ENCODE peak calls at places on chromosomes 6 and 20, in six cellular contexts. H is neuronal stem cell, X is H9, O is mesendoderm, S is mesenchymal stem cell, A is H1. R is an unnamed sample.

GRCh38 chr6:52330470-52330869 is 31.5 kb upstream of the PAQR8 start:
- DNase-seq in H (no peak), X (no peak), O (peak; percentile 91), S (no peak), A (no peak), R (no peak)

GRCh38 chr6:33716379-33716778 is 4.9 kb upstream of the UQCC2 start:
- DNase-seq in H (no peak), X (no peak), O (peak; percentile 69), S (no peak), A (no peak), R (no peak)

GRCh38 chr6:88174906-88175305 is 8.8 kb upstream of the CNR1 start:
- DNase-seq in H (no peak), X (no peak), O (no peak), S (no peak), A (no peak), R (no peak)

GRCh38 chr6:158803733-158804143 is 15.4 kb downstream of the EZR start:
- DNase-seq in H (no peak), X (no peak), O (peak; percentile 51), S (peak; percentile 53), A (no peak), R (no peak)

GRCh38 chr20:50421356-50422340 is 88.5 kb upstream of the PTPN1 start:
- DNase-seq in H (no peak), X (no peak), O (no peak), S (no peak), A (no peak), R (no peak)

GRCh38 chr6:167094820-167095637 is 27.9 kb upstream of the CCR6 start:
- DNase-seq in H (no peak), X (no peak), O (no peak), S (no peak), A (no peak), R (no peak)

GRCh38 chr6:168073937-168074730 is 4.9 kb downstream of the FRMD1 start:
- DNase-seq in H (no peak), X (no peak), O (no peak), S (no peak), A (no peak), R (no peak)

GRCh38 chr6:36663504-36664446 is 14.7 kb upstream of the CDKN1A start:
- DNase-seq in H (no peak), X (no peak), O (no peak), S (no peak), A (no peak), R (no peak)

GRCh38 chr6:43780891-43781571 is 11.0 kb downstream of the VEGFA start:
- DNase-seq in H (no peak), X (no peak), O (no peak), S (no peak), A (no peak), R (no peak)

GRCh38 chr6:147855823-147856222 is 347.3 kb downstream of the SAMD5 start:
- DNase-seq in H (no peak), X (no peak), O (no peak), S (no peak), A (no peak), R (peak; percentile 36)

GRCh38 chr6:26022166-26022510 is 59.5 kb downstream of the TRIM38 start:
- DNase-seq in H (no peak), X (no peak), O (peak; percentile 90), S (peak; percentile 93), A (no peak), R (peak; percentile 88)

GRCh38 chr20:32236819-32237218 is 29.1 kb downstream of the POFUT1 start:
- DNase-seq in H (no peak), X (no peak), O (no peak), S (no peak), A (no peak), R (no peak)

GRCh38 chr6:95978230-95978629 is 37.5 kb upstream of the FUT9 start:
- DNase-seq in H (no peak), X (no peak), O (peak; percentile 4), S (no peak), A (no peak), R (no peak)

DNA sequence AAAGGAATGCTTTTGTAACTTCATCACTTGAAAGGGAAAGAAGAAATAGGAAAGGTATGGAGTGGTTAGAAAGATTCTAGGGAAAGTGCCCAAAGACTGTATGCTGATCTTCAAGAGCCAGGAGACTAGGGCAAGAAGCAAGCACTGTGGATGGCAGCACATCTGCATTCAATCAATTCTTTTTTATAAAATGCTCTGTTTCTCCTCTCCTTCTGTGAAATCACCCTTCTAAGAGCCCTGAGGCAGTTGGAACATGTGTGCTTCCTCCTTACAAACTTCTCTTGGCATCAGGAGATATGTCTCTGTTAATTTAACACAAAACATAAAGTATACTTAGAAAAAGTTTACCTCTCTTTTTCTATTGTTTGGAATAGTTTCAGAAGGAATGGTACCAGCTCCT is 1162.2 kb upstream of the GJE1 start:
- DNase-seq in H (no peak), X (no peak), O (no peak), S (no peak), A (no peak), R (peak; percentile 8)
- H2BK120ac ChIP-seq in H (no peak overlapping the region), X (no peak overlapping the region), O (no peak overlapping the region), S (no peak overlapping the region), A (no peak overlapping the region), R (no peak overlapping the region)

GRCh38 chr6:17107768-17108325 is 6.0 kb downstream of the STMND1 start:
- DNase-seq in H (no peak), X (no peak), O (no peak), S (no peak), A (no peak), R (no peak)
- H2BK15ac ChIP-seq in H (no peak overlapping the region), X (no peak overlapping the region), O (no peak overlapping the region), S (no peak overlapping the region), A (no peak overlapping the region), R (no peak overlapping the region)

GRCh38 chr6:138970159-138970558 is 17.9 kb downstream of the REPS1 start:
- DNase-seq in H (no peak), X (no peak), O (no peak), S (no peak), A (no peak), R (no peak)
- H3K4me1 ChIP-seq in H (peaks cover 11% of the 10 kb centered on the region), X (peaks cover 9% of the 10 kb centered on the region), O (peaks cover 8% of the 10 kb centered on the region), S (peaks cover 7% of the 10 kb centered on the region), A (peaks cover 17% of the 10 kb centered on the region), R (peaks cover 9% of the 10 kb centered on the region)

GRCh38 chr20:57711826-57712225 is 2.0 kb upstream of the PMEPA1 start:
- DNase-seq in H (no peak), X (peak; percentile 55), O (peak; percentile 86), S (no peak), A (no peak), R (no peak)

GRCh38 chr20:57708694-57709673 is 831 bp downstream of the PMEPA1 start:
- DNase-seq in H (no peak), X (no peak), O (no peak), S (peak; percentile 59), A (no peak), R (peak; percentile 19)

GRCh38 chr20:57710841-57711240 is 1.0 kb upstream of the PMEPA1 start:
- DNase-seq in H (no peak), X (no peak), O (no peak), S (no peak), A (no peak), R (no peak)

GRCh38 chr20:57711311-57711712 is 1.5 kb upstream of the PMEPA1 start:
- DNase-seq in H (no peak), X (no peak), O (peak; percentile 62), S (no peak), A (no peak), R (no peak)

DNA sequence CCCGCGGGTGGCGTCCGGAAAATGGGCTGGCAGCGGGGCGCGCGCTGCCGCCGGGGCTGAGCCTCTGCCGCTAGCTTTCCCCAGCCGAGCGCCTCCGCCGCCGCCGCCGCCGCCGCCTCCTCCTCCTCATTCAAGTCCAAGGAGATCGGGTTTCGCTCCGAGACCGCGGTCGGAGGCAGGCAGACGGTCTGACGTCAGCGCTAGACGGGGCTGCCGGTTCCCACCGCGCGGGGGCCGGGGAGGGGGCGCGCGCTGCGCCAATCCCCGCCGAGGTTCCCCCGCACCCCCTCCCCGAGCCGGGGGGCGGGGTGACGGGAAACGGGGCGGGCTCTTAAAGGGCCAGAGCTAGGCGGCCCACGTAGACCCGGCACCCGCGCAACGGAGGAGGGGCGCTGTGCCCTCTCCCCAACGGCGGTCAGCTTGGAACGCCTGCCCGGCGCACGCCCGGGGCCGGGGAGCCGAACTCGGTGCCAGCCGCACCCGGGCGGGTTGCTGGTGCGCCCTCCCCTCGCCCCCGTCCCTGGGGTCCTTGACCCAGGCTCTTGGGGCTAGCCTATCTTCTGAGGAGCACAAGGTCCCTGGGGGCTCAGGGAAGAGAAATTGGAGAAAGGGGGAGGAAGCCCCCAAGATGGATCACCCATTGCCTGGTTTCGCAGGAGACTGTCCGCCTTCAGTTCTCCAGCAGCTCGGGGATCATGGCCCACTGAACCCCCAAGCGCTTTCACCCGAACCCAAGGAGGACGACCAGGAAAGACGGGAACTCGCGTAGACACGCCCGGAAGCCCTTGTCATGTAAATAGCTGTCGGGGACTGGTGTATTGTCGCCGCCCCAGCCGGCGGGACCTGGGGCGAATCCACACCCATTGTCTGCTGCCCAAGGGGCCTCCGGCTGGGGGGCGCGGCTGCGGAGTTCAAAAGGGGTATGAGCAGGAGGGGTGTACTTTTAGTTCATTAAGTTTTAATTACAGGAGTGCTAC is at the start of gene PMEPA1:
- DNase-seq in H (peak; percentile 88), X (peak; percentile 96), O (peak; percentile 98), S (peak; percentile 95), A (peak; percentile 94), R (peak; percentile 95)
- H2BK120ac ChIP-seq in H (no peak within 1 kb of the TSS), X (no peak within 1 kb of the TSS), O (peak within 1 kb of the TSS; percentile 95), S (peak within 1 kb of the TSS; percentile 36), A (peak within 1 kb of the TSS; percentile 29), R (peak within 1 kb of the TSS; percentile 65)